ENCODE peak calls at places on chromosome 16, in ten cellular contexts. R is prostate gland, Q is stomach, W is AG04450, N is cardiac muscle cell, S is IMR-90, J is aorta, C is adrenal gland, T is ascending aorta, L is caudate nucleus. K is an unnamed sample.

GRCh38 chr16:51497541-51498211 is 346.6 kb upstream of the SALL1 start:
- DNase-seq in W (no peak), R (no peak), Q (no peak), J (no peak), C (no peak), T (no peak), L (no peak), S (no peak), N (no peak), K (no peak)

GRCh38 chr16:23469814-23470213 is 16.8 kb upstream of the COG7 start:
- DNase-seq in N (no peak), S (peak; percentile 54), T (no peak), Q (no peak), L (no peak), C (peak; percentile 36), W (no peak), R (peak; percentile 50), J (no peak), K (no peak)

GRCh38 chr16:15972046-15972868 is 22.8 kb downstream of the ABCC1 start:
- DNase-seq in N (no peak), T (no peak), S (peak; percentile 67), C (no peak), J (no peak), R (no peak), Q (no peak), W (no peak), L (no peak), K (no peak)

GRCh38 chr16:73232555-73233422 is 184.9 kb upstream of the ZFHX3 start:
- DNase-seq in J (no peak), W (peak; percentile 97), C (peak; percentile 21), N (no peak), R (no peak), Q (no peak), T (no peak), L (peak; percentile 49), S (peak; percentile 100), K (peak; percentile 65)

GRCh38 chr16:87318158-87318644 is 1.0 kb upstream of the C16orf95 start:
- DNase-seq in W (no peak), T (no peak), Q (no peak), N (no peak), S (peak; percentile 16), R (no peak), J (no peak), L (no peak), C (peak; percentile 67), K (peak; percentile 56)

GRCh38 chr16:85047867-85048455 is 20.4 kb downstream of the KIAA0513 start:
- DNase-seq in L (no peak), W (no peak), Q (no peak), N (no peak), C (peak; percentile 23), T (no peak), S (no peak), R (no peak), J (no peak), K (no peak)

GRCh38 chr16:85169333-85170065 is 57.2 kb upstream of the CIBAR2 start:
- DNase-seq in S (no peak), L (no peak), T (no peak), R (no peak), W (no peak), N (peak; percentile 64), C (peak; percentile 47), J (no peak), Q (no peak), K (no peak)

GRCh38 chr16:22693670-22694340 is 120.2 kb upstream of the HS3ST2 start:
- DNase-seq in W (no peak), Q (no peak), N (no peak), S (no peak), R (no peak), J (no peak), T (no peak), L (no peak), C (no peak), K (no peak)

GRCh38 chr16:77450790-77451487 is 16.1 kb upstream of the ADAMTS18 start:
- DNase-seq in W (no peak), R (no peak), Q (no peak), J (no peak), L (no peak), N (no peak), T (no peak), S (no peak), C (no peak), K (peak; percentile 25)

GRCh38 chr16:77457046-77457445 is 22.2 kb upstream of the ADAMTS18 start:
- DNase-seq in Q (no peak), W (no peak), T (no peak), R (no peak), L (no peak), J (no peak), N (no peak), C (no peak), S (no peak), K (no peak)

GRCh38 chr16:77449208-77449607 is 14.4 kb upstream of the ADAMTS18 start:
- DNase-seq in N (no peak), T (no peak), S (no peak), C (no peak), J (no peak), Q (no peak), R (no peak), L (no peak), W (no peak), K (no peak)

GRCh38 chr16:77452243-77452642 is 17.4 kb upstream of the ADAMTS18 start:
- DNase-seq in Q (no peak), N (no peak), J (no peak), S (no peak), W (no peak), R (no peak), T (no peak), L (no peak), C (no peak), K (no peak)
- H3K27ac ChIP-seq in Q (no peak overlapping the region), N (no peak overlapping the region), J (no peak overlapping the region), S (no peak overlapping the region), W (no peak overlapping the region), R (no peak overlapping the region), T (no peak overlapping the region), L (no peak overlapping the region), C (no peak overlapping the region), K (no peak overlapping the region)

GRCh38 chr16:2519711-2520080 is 475 bp upstream of the AMDHD2 start:
- DNase-seq in L (no peak), N (no peak), W (no peak), J (no peak), Q (no peak), S (no peak), R (no peak), T (no peak), C (no peak), K (no peak)

GRCh38 chr16:2520097-2520783 is at the start of gene AMDHD2:
- DNase-seq in R (peak; percentile 89), J (peak; percentile 97), T (peak; percentile 93), N (peak; percentile 96), W (peak; percentile 71), L (peak; percentile 78), C (peak; percentile 97), S (peak; percentile 89), Q (peak; percentile 91), K (peak; percentile 82)

GRCh38 chr16:2518823-2519710 is 1.1 kb upstream of the AMDHD2 start:
- DNase-seq in L (no peak), N (no peak), C (no peak), R (no peak), J (no peak), Q (no peak), W (no peak), S (no peak), T (no peak), K (no peak)

GRCh38 chr16:2523801-2524231 is 3.6 kb downstream of the AMDHD2 start:
- DNase-seq in C (no peak), L (no peak), Q (no peak), J (no peak), S (no peak), T (no peak), R (no peak), W (no peak), N (no peak), K (peak; percentile 82)

DNA sequence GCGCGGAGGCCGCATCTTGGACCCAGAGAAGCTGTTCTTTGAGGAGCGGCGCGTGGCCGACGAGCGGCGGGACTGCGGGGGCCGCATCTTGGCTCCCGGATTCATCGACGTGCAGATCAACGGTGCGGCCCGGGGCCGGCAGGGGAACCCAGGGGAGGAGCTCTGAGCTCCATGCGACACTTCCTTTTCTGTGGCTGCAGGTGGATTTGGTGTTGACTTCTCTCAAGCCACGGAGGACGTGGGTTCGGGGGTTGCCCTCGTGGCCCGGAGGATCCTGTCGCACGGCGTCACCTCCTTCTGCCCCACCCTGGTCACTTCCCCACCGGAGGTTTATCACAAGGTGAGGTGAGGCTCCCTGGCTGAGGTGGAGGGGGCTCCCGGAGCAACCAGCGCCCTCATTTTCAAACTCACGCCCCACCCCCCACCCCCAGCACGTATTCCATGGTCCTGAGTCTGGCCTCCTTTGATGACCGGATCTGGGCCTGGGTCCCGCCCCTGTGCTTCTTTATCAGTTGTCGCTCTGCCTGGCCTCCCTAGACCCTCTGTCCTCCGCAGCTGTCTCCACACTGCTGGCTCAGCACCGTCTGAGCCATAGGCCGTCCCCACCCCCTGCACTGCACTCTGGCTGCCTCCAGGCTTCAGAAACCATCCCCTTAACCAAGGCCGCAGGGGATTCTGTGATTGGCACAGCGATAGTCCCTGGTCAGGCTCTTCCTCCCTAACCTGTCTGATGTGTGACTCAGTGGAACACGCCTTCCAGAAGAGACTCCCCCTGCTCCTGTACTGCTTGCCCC is 810 bp downstream of the AMDHD2 start:
- DNase-seq in R (no peak), S (no peak), J (no peak), C (peak; percentile 50), Q (peak; percentile 50), T (no peak), L (no peak), W (no peak), N (no peak), K (peak; percentile 31)
- H3K27ac ChIP-seq in R (peak overlapping the region; percentile 81), S (peak overlapping the region; percentile 53), J (no peak overlapping the region), C (peak overlapping the region; percentile 57), Q (peak overlapping the region; percentile 99), T (peak overlapping the region; percentile 77), L (no peak overlapping the region), W (peak overlapping the region; percentile 31), N (peak overlapping the region; percentile 85), K (peak overlapping the region; percentile 24)

GRCh38 chr16:82699262-82699661 is 72.5 kb downstream of the CDH13 start:
- DNase-seq in Q (no peak), N (no peak), C (no peak), R (no peak), J (no peak), S (no peak), T (no peak), L (no peak), W (no peak), K (no peak)

GRCh38 chr16:82700541-82701240 is 73.9 kb downstream of the CDH13 start:
- DNase-seq in S (peak; percentile 78), W (no peak), Q (no peak), R (no peak), N (no peak), C (no peak), L (no peak), J (no peak), T (no peak), K (no peak)

GRCh38 chr16:82701302-82702022 is 74.7 kb downstream of the CDH13 start:
- DNase-seq in J (no peak), R (no peak), Q (no peak), S (no peak), N (no peak), L (no peak), T (no peak), W (no peak), C (no peak), K (no peak)

GRCh38 chr16:82703156-82703555 is 76.4 kb downstream of the CDH13 start:
- DNase-seq in R (no peak), N (no peak), J (no peak), Q (no peak), W (no peak), S (no peak), C (no peak), T (no peak), L (no peak), K (no peak)

DNA sequence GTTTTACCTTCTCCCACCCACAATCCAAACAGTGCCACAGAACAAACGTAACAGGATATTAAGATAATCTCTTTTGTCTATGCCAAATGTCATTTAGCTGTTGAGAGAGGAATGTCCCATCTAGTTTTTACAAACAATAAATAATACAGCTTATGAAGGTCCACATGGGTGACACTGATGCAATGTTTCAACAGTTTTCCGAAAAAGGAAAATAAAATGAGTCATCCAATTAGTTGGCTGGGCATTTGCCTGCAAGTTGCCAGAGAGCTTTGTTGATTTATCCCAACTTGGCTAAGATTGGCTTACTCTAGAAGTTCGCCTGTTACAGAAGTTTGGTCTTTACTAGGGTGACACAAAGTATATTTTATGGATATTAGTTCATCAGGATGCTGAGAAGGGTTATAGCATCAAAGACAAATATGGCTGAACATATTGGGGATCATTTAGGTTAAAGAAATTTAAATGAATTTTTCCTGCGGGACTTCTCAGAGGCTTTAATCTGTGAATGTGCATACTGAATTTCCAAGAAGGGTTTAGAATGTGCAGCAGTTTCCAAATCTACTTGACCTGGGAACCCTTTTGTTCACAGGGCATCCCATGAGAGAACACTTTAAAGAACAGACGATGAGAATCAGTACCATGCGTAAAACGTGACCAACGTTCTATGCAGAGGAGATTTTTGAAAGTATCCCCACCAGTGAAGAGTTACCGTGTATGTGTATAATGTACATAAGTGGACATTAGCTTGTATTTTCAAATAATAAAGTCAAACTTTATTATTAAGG is 73.1 kb downstream of the CDH13 start:
- DNase-seq in S (peak; percentile 80), C (peak; percentile 20), R (peak; percentile 43), W (no peak), J (no peak), N (no peak), Q (no peak), L (no peak), T (peak; percentile 73), K (no peak)
- H3K27ac ChIP-seq in S (peak overlapping the region; percentile 44), C (no peak overlapping the region), R (no peak overlapping the region), W (no peak overlapping the region), J (peak overlapping the region; percentile 73), N (no peak overlapping the region), Q (no peak overlapping the region), L (peak overlapping the region; percentile 9), T (peak overlapping the region; percentile 89), K (no peak overlapping the region)

GRCh38 chr16:81558077-81558443 is 113.5 kb downstream of the CMIP start:
- DNase-seq in N (no peak), L (no peak), Q (no peak), W (no peak), R (no peak), C (no peak), T (no peak), S (no peak), J (peak; percentile 8), K (no peak)
- H3K27ac ChIP-seq in N (no peak overlapping the region), L (no peak overlapping the region), Q (peak overlapping the region; percentile 84), W (no peak overlapping the region), R (peak overlapping the region; percentile 56), C (no peak overlapping the region), T (no peak overlapping the region), S (no peak overlapping the region), J (no peak overlapping the region), K (peak overlapping the region; percentile 88)